ENCODE peak calls at places on chromosomes 13 and 19, in nine cellular contexts. O is psoas muscle; H is EL; L is HFFc6; G is activated CD8-positive, alpha-beta T cell treated with anti-CD3 and anti-CD28 coated beads, Interleukin-2, amount 10 ng/mL, durations not matched to agents 7 days and 5 days; F is stimulated activated CD8-positive, alpha-beta memory T cell treated with anti-CD3 and anti-CD28 coated beads, Interleukin-7, amount 100 ng/mL, for 24 hours; X is memory B cell; C is Caco-2; A is NCI-H2081 treated with DMSO at 0.1 percent for 48 hours. U is an unnamed sample.

GRCh38 chr19:55459551-55459949 is 1.9 kb downstream of the ISOC2 start:
- DNase-seq in O (no peak), H (no peak), L (no peak), G (no peak), F (no peak), X (no peak), C (no peak), A (no peak), U (no peak)

GRCh38 chr13:26401578-26402021 is 147.7 kb downstream of the CDK8 start:
- DNase-seq in O (no peak), H (no peak), L (no peak), G (no peak), F (no peak), X (no peak), C (no peak), A (no peak), U (no peak)

GRCh38 chr19:3575949-3576673 is 3.4 kb downstream of the HMG20B start:
- DNase-seq in O (no peak), H (no peak), L (no peak), G (no peak), F (no peak), X (no peak), C (no peak), A (no peak), U (no peak)

GRCh38 chr13:100611678-100612492 is 23.3 kb upstream of the GGACT start:
- DNase-seq in O (no peak), H (no peak), L (no peak), G (no peak), F (no peak), X (no peak), C (no peak), A (no peak), U (no peak)

GRCh38 chr19:51796195-51796679 is 1.3 kb downstream of the FPR3 start:
- DNase-seq in O (no peak), H (no peak), L (no peak), G (no peak), F (no peak), X (no peak), C (no peak), A (no peak), U (no peak)

GRCh38 chr19:7820588-7820987 is 9.4 kb upstream of the EVI5L start:
- DNase-seq in O (no peak), H (no peak), L (no peak), G (no peak), F (no peak), X (no peak), C (no peak), A (no peak), U (no peak)

GRCh38 chr13:111335263-111335662 is 14.8 kb downstream of the TEX29 start:
- DNase-seq in O (no peak), H (no peak), L (no peak), G (peak), F (no peak), X (no peak), C (no peak), A (no peak), U (no peak)

GRCh38 chr13:40764587-40765403 is 6.2 kb downstream of the MRPS31 start:
- DNase-seq in O (no peak), H (no peak), L (no peak), G (no peak), F (no peak), X (no peak), C (no peak), A (no peak), U (no peak)

GRCh38 chr19:44643605-44644390 is at the start of gene PVR:
- DNase-seq in O (peak), H (peak), L (peak), G (peak), F (peak), X (no peak), C (peak), A (no peak), U (peak)

GRCh38 chr13:97125810-97126738 is 96.1 kb upstream of the MBNL2 start:
- DNase-seq in O (peak), H (peak), L (peak), G (no peak), F (no peak), X (no peak), C (no peak), A (no peak), U (no peak)

GRCh38 chr19:4064551-4065260 is 2.0 kb downstream of the ZBTB7A start:
- DNase-seq in O (peak), H (peak), L (no peak), G (peak), F (no peak), X (peak), C (peak), A (no peak), U (peak)

GRCh38 chr19:22814124-22814523 is 18.0 kb upstream of the ZNF723 start:
- DNase-seq in O (no peak), H (no peak), L (no peak), G (no peak), F (no peak), X (no peak), C (no peak), A (no peak), U (no peak)

GRCh38 chr13:31944262-31945160 is 87.1 kb upstream of the FRY start:
- DNase-seq in O (no peak), H (no peak), L (no peak), G (no peak), F (no peak), X (no peak), C (no peak), A (no peak), U (no peak)

GRCh38 chr19:40457048-40457447 is 8.5 kb downstream of the BLVRB start:
- DNase-seq in O (no peak), H (no peak), L (no peak), G (no peak), F (no peak), X (no peak), C (no peak), A (no peak), U (no peak)

GRCh38 chr19:6235031-6235951 is 44.5 kb downstream of the MLLT1 start:
- DNase-seq in O (no peak), H (no peak), L (no peak), G (no peak), F (no peak), X (no peak), C (no peak), A (no peak), U (no peak)

GRCh38 chr19:38799104-38799503 is 10.1 kb downstream of the LGALS7B start:
- DNase-seq in O (no peak), H (no peak), L (no peak), G (no peak), F (no peak), X (no peak), C (no peak), A (no peak), U (no peak)

GRCh38 chr19:46634656-46635218 is 1.3 kb downstream of the GNG8 start:
- DNase-seq in O (no peak), H (no peak), L (no peak), G (no peak), F (no peak), X (no peak), C (no peak), A (no peak), U (no peak)

GRCh38 chr13:111114362-111115050 is 604 bp upstream of the ARHGEF7 start:
- DNase-seq in O (peak), H (peak), L (peak), G (peak), F (no peak), X (peak), C (peak), A (no peak), U (peak)

GRCh38 chr19:12785431-12786011 is 5.8 kb upstream of the JUNB start:
- DNase-seq in O (no peak), H (no peak), L (no peak), G (no peak), F (no peak), X (no peak), C (no peak), A (no peak), U (no peak)

GRCh38 chr13:36914648-36915047 is 5.4 kb downstream of the SMAD9 start:
- DNase-seq in O (no peak), H (no peak), L (no peak), G (no peak), F (no peak), X (no peak), C (no peak), A (no peak), U (no peak)

GRCh38 chr19:38718747-38719543 is 25.3 kb downstream of the CAPN12 start:
- DNase-seq in O (peak), H (peak), L (peak), G (no peak), F (no peak), X (no peak), C (no peak), A (no peak), U (no peak)

GRCh38 chr19:9189538-9189937 is 10.8 kb downstream of the OR7D2 start:
- DNase-seq in O (no peak), H (no peak), L (no peak), G (no peak), F (no peak), X (no peak), C (no peak), A (no peak), U (no peak)

GRCh38 chr13:112984954-112985802 is 16.2 kb downstream of the MCF2L start:
- DNase-seq in O (no peak), H (no peak), L (no peak), G (no peak), F (no peak), X (no peak), C (peak), A (no peak), U (no peak)

GRCh38 chr13:98897706-98898105 is 80.2 kb downstream of the DOCK9 start:
- DNase-seq in O (no peak), H (no peak), L (no peak), G (no peak), F (no peak), X (no peak), C (no peak), A (no peak), U (no peak)

GRCh38 chr13:109058071-109058470 is 428.7 kb downstream of the MYO16 start:
- DNase-seq in O (no peak), H (no peak), L (no peak), G (no peak), F (no peak), X (no peak), C (no peak), A (no peak), U (no peak)

GRCh38 chr13:43405457-43405856 is 381.3 kb downstream of the ENOX1 start:
- DNase-seq in O (no peak), H (peak), L (peak), G (no peak), F (no peak), X (no peak), C (no peak), A (no peak), U (no peak)

GRCh38 chr13:78978381-78978998 is 319.5 kb upstream of the OBI1 start:
- DNase-seq in O (no peak), H (peak), L (peak), G (peak), F (no peak), X (peak), C (peak), A (no peak), U (peak)

GRCh38 chr19:40806385-40807146 is 7.6 kb downstream of the EGLN2 start:
- DNase-seq in O (peak), H (peak), L (peak), G (peak), F (peak), X (peak), C (peak), A (no peak), U (peak)

GRCh38 chr13:68490594-68490993 is 1260.5 kb upstream of the PCDH9 start:
- DNase-seq in O (no peak), H (no peak), L (no peak), G (no peak), F (no peak), X (no peak), C (no peak), A (no peak), U (no peak)

GRCh38 chr13:59522652-59523051 is 641.1 kb downstream of the DIAPH3 start:
- DNase-seq in O (no peak), H (no peak), L (no peak), G (no peak), F (no peak), X (no peak), C (no peak), A (no peak), U (no peak)

GRCh38 chr19:12891553-12892021 is 627 bp downstream of the GCDH start:
- DNase-seq in O (no peak), H (no peak), L (no peak), G (no peak), F (no peak), X (peak), C (peak), A (no peak), U (peak)

GRCh38 chr13:23980160-23980551 is 82.9 kb upstream of the C1QTNF9B start:
- DNase-seq in O (peak), H (peak), L (peak), G (peak), F (peak), X (peak), C (peak), A (no peak), U (peak)

GRCh38 chr19:30710721-30711120 is 338.5 kb downstream of the ZNF536 start:
- DNase-seq in O (no peak), H (no peak), L (no peak), G (no peak), F (no peak), X (no peak), C (no peak), A (no peak), U (no peak)